ENCODE peak calls at places on chromosomes 5 and 9, in four cellular contexts. D, V, F and O are unnamed samples.

GRCh38 chr9:122206118-122207046 is 22.4 kb downstream of the LHX6 start:
- DNase-seq in D (no peak), V (no peak), F (no peak), O (peak)

GRCh38 chr5:163529698-163530097 is 24.3 kb downstream of the MAT2B start:
- DNase-seq in D (peak), V (no peak), F (no peak), O (no peak)

GRCh38 chr5:52844885-52845284 is 57.2 kb downstream of the ITGA1 start:
- DNase-seq in D (no peak), V (no peak), F (no peak), O (peak)

GRCh38 chr5:57341380-57341979 is 141.1 kb downstream of the ACTBL2 start:
- DNase-seq in D (no peak), V (no peak), F (no peak), O (no peak)

GRCh38 chr9:125472926-125473701 is 211.5 kb downstream of the GAPVD1 start:
- DNase-seq in D (peak), V (no peak), F (no peak), O (peak)

GRCh38 chr5:180069589-180070247 is 1.8 kb downstream of the RNF130 start:
- DNase-seq in D (peak), V (no peak), F (no peak), O (no peak)

GRCh38 chr5:139961435-139962157 is 81.5 kb downstream of the NRG2 start:
- DNase-seq in D (no peak), V (no peak), F (no peak), O (no peak)

GRCh38 chr9:133532937-133533668 is 1.4 kb upstream of the ADAMTSL2 start:
- DNase-seq in D (peak), V (peak), F (peak), O (peak)

DNA sequence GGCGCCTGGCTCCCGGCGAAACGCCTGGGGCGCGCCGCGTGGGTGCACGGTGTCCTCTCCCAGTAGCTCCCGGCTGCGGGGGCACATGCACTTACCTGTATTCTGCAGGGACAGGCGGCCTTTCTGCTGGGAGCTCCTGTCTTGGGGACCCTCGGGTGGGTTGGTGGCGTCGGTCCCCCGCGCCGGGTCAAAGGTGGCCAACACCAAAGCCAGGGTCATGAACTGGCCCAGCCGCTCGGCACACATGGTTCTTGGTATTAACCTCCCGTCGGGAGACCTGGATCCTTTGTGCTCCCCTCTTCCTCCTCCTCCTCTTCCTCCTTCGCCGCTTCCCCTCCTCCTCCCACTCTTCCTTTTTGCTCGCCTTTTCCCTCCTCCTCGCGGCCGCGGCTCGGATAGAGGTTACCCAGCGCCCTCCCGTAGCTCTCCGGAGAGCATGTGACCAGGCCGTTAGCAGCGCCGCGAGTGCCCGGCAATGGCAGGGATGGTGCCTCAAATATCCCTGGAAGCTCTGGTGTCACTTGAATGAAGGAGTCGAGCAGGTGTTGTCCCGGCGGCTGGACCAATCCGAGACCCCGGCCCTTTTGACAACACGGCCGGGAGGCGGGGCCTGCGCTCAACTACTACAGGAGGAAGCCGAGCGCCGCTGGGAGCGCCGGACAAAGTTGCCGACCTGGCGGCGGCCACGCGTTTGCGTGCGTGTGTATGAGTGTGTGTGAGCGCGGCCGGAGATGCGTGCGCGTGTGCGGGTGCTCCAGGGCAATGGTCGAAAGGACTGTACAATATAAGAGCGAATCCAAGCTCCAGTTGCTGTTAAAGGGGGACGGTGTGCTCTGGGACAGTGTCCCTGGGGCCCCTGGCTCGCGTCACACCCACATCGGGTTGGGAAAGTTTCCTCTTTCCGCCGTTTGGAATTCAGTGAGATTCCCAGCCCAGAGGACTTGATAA is at the start of gene STC2:
- DNase-seq in D (peak), V (peak), F (peak), O (peak)
- TF ChIP-seq RAD21 in D (no peak), V (no peak), F (no peak), O (no peak)

GRCh38 chr9:70594546-70594945 is 180.1 kb upstream of the KLF9 start:
- DNase-seq in D (no peak), V (no peak), F (no peak), O (no peak)
- TF ChIP-seq RAD21 in D (no peak), V (no peak), F (no peak), O (no peak)

GRCh38 chr5:107378218-107378899 is 292.4 kb downstream of the EFNA5 start:
- DNase-seq in D (peak), V (peak), F (no peak), O (peak)

GRCh38 chr5:107373511-107374263 is 297.1 kb downstream of the EFNA5 start:
- DNase-seq in D (no peak), V (no peak), F (no peak), O (no peak)

GRCh38 chr5:107372723-107373487 is 297.8 kb downstream of the EFNA5 start:
- DNase-seq in D (no peak), V (no peak), F (no peak), O (peak)

GRCh38 chr5:107377277-107377609 is 293.5 kb downstream of the EFNA5 start:
- DNase-seq in D (no peak), V (no peak), F (no peak), O (no peak)

DNA sequence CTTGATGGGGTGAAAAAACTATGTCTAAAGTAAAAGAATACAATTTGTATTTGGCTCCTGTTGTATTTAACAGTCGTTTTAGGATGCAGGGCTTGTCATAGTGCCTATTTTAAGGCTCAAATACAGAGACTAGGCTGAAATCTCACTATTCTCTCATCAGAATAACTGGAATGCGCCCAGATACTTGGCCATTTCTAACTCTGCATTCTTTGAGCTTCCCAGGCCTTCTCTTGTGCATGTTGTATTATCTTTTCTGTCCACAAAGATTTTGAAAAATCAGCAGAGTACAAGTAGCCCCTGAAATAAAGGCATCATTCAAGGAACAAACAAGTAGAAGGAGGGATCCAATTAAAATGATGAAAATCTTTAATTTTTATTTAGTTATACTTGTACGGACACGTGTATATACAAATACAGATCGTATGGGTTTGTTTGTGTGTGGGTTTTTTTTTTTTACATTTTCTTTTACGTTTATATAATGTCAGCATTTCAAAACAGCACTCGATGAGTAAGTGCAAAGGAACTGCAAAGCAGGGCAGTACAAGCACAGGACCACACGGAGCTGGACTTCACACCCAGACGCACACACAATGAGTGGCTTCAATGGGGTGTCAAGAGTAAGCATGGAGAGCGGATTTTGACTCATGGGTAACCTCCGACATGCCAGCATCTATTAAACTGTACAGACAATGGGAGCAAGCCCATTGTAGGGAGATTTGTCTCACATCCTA is 294.0 kb downstream of the EFNA5 start:
- DNase-seq in D (no peak), V (peak), F (no peak), O (peak)
- TF ChIP-seq RAD21 in D (no peak), V (no peak), F (no peak), O (no peak)

GRCh38 chr9:109295475-109296110 is 25.3 kb downstream of the EPB41L4B start:
- DNase-seq in D (no peak), V (no peak), F (no peak), O (no peak)

GRCh38 chr9:109301012-109301411 is 19.8 kb downstream of the EPB41L4B start:
- DNase-seq in D (no peak), V (no peak), F (no peak), O (no peak)

GRCh38 chr9:109299901-109300300 is 21.0 kb downstream of the EPB41L4B start:
- DNase-seq in D (no peak), V (no peak), F (no peak), O (no peak)

GRCh38 chr9:109302606-109303005 is 18.3 kb downstream of the EPB41L4B start:
- DNase-seq in D (no peak), V (no peak), F (no peak), O (no peak)

DNA sequence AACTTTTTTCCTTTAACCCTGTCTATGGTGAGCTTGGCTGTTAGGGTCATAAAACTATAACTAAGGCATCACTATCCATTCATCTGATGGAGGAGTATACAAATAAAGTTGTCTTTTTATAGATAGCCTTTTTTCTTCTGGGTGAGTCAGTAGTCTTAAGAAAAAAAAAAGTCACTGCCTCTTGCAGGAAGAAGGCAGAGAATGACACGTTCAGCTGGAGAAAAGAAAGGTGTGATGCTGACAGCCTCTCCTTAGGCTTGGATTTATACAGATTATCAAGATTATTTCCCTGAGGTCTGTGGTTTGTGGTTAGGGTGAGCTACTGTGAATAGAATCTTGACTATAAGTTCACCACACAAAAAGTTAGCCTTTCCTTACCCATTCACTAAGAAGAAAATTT is 23.0 kb downstream of the EPB41L4B start:
- DNase-seq in D (no peak), V (peak), F (no peak), O (peak)
- TF ChIP-seq RAD21 in D (no peak), V (no peak), F (no peak), O (no peak)

GRCh38 chr5:138440226-138441073 is 1.6 kb downstream of the REEP2 start:
- DNase-seq in D (no peak), V (no peak), F (no peak), O (no peak)

GRCh38 chr5:138438003-138438723 is 694 bp upstream of the REEP2 start:
- DNase-seq in D (no peak), V (no peak), F (no peak), O (no peak)

GRCh38 chr5:138441221-138441620 is 2.4 kb downstream of the REEP2 start:
- DNase-seq in D (no peak), V (no peak), F (no peak), O (no peak)

GRCh38 chr5:138439537-138440225 is 824 bp downstream of the REEP2 start:
- DNase-seq in D (no peak), V (no peak), F (peak), O (peak)

GRCh38 chr5:138438724-138439536 is at the start of gene REEP2:
- DNase-seq in D (no peak), V (peak), F (peak), O (peak)
- TF ChIP-seq RAD21 in D (peak), V (no peak), F (no peak), O (no peak)

GRCh38 chr5:169131944-169132343 is 169.0 kb downstream of the SLIT3 start:
- DNase-seq in D (no peak), V (no peak), F (no peak), O (no peak)
- TF ChIP-seq RAD21 in D (no peak), V (no peak), F (no peak), O (no peak)

DNA sequence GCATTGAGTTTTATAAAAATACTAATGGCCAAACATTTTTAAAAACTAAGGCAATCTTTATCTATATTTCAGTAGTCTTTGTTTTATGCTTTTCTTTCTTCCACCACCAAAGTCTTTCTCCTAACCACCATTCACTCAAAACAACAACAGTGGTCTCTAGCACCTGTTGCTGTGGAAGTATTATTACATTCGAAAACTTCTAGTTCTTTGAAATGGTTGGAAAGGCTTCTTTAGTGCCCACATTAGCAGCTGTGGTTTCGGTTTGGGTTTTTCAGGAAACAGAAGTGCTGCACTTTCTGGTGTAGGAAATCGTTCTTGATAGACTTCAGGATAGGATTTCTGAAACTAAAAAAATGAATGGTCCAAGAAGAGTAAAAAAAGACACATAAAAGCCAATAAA is 102.4 kb downstream of the DEPDC1B start:
- DNase-seq in D (no peak), V (no peak), F (no peak), O (no peak)
- TF ChIP-seq RAD21 in D (no peak), V (no peak), F (no peak), O (no peak)